ENCODE peak calls at places on chromosomes 2 and 18, in nine cellular contexts. A, M, P, Y, F, V, T, K and N are unnamed samples.

GRCh38 chr18:32300914-32301313 is 111.1 kb downstream of the MEP1B start:
- DNase-seq in A (no peak), M (no peak), P (no peak), Y (no peak), F (no peak), V (no peak), T (no peak), K (no peak), N (no peak)

GRCh38 chr2:139099721-139100120 is 319.5 kb upstream of the NXPH2 start:
- DNase-seq in A (no peak), M (no peak), P (no peak), Y (no peak), F (no peak), V (no peak), T (no peak), K (no peak), N (no peak)

GRCh38 chr18:67583621-67584020 is 67.1 kb upstream of the DSEL start:
- DNase-seq in A (no peak), M (no peak), P (no peak), Y (no peak), F (no peak), V (no peak), T (no peak), K (no peak), N (no peak)

GRCh38 chr2:232634319-232635150 is 1.1 kb downstream of the EFHD1 start:
- DNase-seq in A (no peak), M (no peak), P (no peak), Y (no peak), F (no peak), V (no peak), T (no peak), K (peak; percentile 32), N (no peak)

GRCh38 chr2:221517362-221518121 is 54.6 kb downstream of the EPHA4 start:
- DNase-seq in A (no peak), M (no peak), P (peak; percentile 8), Y (peak; percentile 81), F (peak; percentile 66), V (no peak), T (peak; percentile 57), K (peak; percentile 78), N (peak; percentile 81)

GRCh38 chr2:88180594-88181240 is 10.6 kb downstream of the THNSL2 start:
- DNase-seq in A (no peak), M (no peak), P (no peak), Y (no peak), F (no peak), V (no peak), T (no peak), K (peak; percentile 43), N (no peak)

GRCh38 chr2:16708173-16708572 is 42.5 kb upstream of the CYRIA start:
- DNase-seq in A (no peak), M (no peak), P (no peak), Y (no peak), F (no peak), V (no peak), T (no peak), K (no peak), N (no peak)

GRCh38 chr2:199273043-199273647 is 184.6 kb downstream of the SATB2 start:
- DNase-seq in A (no peak), M (no peak), P (no peak), Y (no peak), F (no peak), V (no peak), T (no peak), K (peak; percentile 86), N (no peak)

GRCh38 chr2:234161932-234162331 is 111.4 kb downstream of the SPP2 start:
- DNase-seq in A (no peak), M (no peak), P (no peak), Y (no peak), F (no peak), V (no peak), T (no peak), K (no peak), N (no peak)

GRCh38 chr18:63975632-63976031 is 5.8 kb downstream of the SERPINB8 start:
- DNase-seq in A (no peak), M (no peak), P (no peak), Y (no peak), F (no peak), V (no peak), T (no peak), K (no peak), N (no peak)

GRCh38 chr2:113187771-113188170 is 14.0 kb downstream of the PSD4 start:
- DNase-seq in A (no peak), M (no peak), P (no peak), Y (no peak), F (no peak), V (no peak), T (no peak), K (no peak), N (no peak)

GRCh38 chr2:58967736-58968135 is 726.6 kb upstream of the FANCL start:
- DNase-seq in A (no peak), M (no peak), P (no peak), Y (no peak), F (no peak), V (no peak), T (no peak), K (no peak), N (no peak)

GRCh38 chr2:54589340-54590215 is 133.5 kb downstream of the SPTBN1 start:
- DNase-seq in A (no peak), M (no peak), P (peak; percentile 41), Y (no peak), F (peak; percentile 50), V (no peak), T (no peak), K (no peak), N (no peak)

GRCh38 chr2:177225965-177226360 is 13.4 kb downstream of the HNRNPA3 start:
- DNase-seq in A (no peak), M (no peak), P (no peak), Y (no peak), F (no peak), V (no peak), T (no peak), K (no peak), N (no peak)

GRCh38 chr2:45466045-45466444 is 145.0 kb downstream of the SRBD1 start:
- DNase-seq in A (no peak), M (no peak), P (no peak), Y (no peak), F (no peak), V (no peak), T (no peak), K (no peak), N (no peak)

GRCh38 chr2:95314964-95315611 is 17.9 kb downstream of the KCNIP3 start:
- DNase-seq in A (no peak), M (no peak), P (peak; percentile 66), Y (peak; percentile 75), F (peak; percentile 9), V (no peak), T (no peak), K (no peak), N (no peak)

GRCh38 chr2:214127178-214127970 is 283.5 kb upstream of the VWC2L start:
- DNase-seq in A (no peak), M (no peak), P (no peak), Y (no peak), F (no peak), V (no peak), T (no peak), K (peak; percentile 62), N (no peak)

GRCh38 chr2:214128040-214128439 is 282.8 kb upstream of the VWC2L start:
- DNase-seq in A (no peak), M (no peak), P (no peak), Y (no peak), F (no peak), V (no peak), T (no peak), K (no peak), N (no peak)

GRCh38 chr2:214126135-214126534 is 284.7 kb upstream of the VWC2L start:
- DNase-seq in A (no peak), M (peak; percentile 5), P (no peak), Y (no peak), F (no peak), V (no peak), T (no peak), K (no peak), N (no peak)

GRCh38 chr2:214135966-214136365 is 274.9 kb upstream of the VWC2L start:
- DNase-seq in A (no peak), M (no peak), P (no peak), Y (no peak), F (no peak), V (no peak), T (no peak), K (no peak), N (no peak)

GRCh38 chr2:214130115-214130514 is 280.7 kb upstream of the VWC2L start:
- DNase-seq in A (no peak), M (no peak), P (peak; percentile 10), Y (no peak), F (no peak), V (no peak), T (no peak), K (no peak), N (no peak)
- TF ChIP-seq CTCF in A (no peak), M (no peak), P (no peak), Y (no peak), F (no peak), V (no peak), T (no peak), K (no peak), N (no peak)

GRCh38 chr18:9547767-9548166 is 66.6 kb downstream of the PPP4R1 start:
- DNase-seq in A (no peak), M (no peak), P (no peak), Y (no peak), F (no peak), V (no peak), T (no peak), K (no peak), N (no peak)
- H3K36me3 ChIP-seq in A (peaks cover 60% of the 10 kb centered on the region), M (peaks cover 19% of the 10 kb centered on the region), P (peaks cover 24% of the 10 kb centered on the region), Y (peaks cover 35% of the 10 kb centered on the region), F (peaks cover 68% of the 10 kb centered on the region), V (peaks cover 79% of the 10 kb centered on the region), T (peaks cover 12% of the 10 kb centered on the region), K (peaks cover 28% of the 10 kb centered on the region), N (peaks cover 72% of the 10 kb centered on the region)

GRCh38 chr2:237627463-237628321 is at the start of gene LRRFIP1:
- DNase-seq in A (no peak), M (no peak), P (peak; percentile 32), Y (peak; percentile 83), F (no peak), V (peak; percentile 72), T (no peak), K (no peak), N (peak; percentile 80)
- TF ChIP-seq CTCF in A (no peak), M (no peak), P (peak; percentile 19), Y (no peak), F (no peak), V (no peak), T (no peak), K (no peak), N (no peak)

DNA sequence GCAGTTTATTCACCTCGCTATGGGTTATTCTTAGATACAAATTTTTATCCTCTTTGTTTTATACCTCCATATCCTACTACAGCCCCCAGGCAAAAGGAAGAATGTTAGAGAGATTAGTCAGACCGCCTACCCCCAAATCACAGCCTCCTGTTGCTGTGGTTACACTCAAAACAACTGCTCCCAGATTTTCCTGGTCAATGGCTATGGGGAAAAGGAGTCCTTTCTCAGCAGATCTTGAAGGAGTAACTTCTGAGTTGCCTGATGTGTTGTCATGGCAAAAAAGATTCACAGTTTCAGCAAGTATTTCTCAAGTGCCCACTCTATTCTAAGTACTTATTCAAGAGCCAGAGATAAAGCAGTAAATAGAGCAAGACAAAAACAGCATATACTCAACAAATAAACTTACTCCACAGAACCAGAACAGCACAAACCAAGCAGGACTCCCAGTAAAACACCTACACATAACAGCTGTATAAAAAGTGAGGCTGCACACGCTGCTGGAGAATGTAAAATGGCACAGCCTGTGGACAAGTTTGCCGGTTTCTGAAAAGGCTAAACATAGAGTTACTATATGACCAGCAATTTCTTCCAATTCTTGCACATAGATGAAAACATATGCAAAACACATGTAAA is 104.8 kb downstream of the NOL10 start:
- DNase-seq in A (no peak), M (no peak), P (no peak), Y (no peak), F (no peak), V (no peak), T (no peak), K (peak; percentile 97), N (no peak)
- H3K36me3 ChIP-seq in A (peaks cover 4% of the 10 kb centered on the region), M (peaks cover 11% of the 10 kb centered on the region), P (peaks cover 5% of the 10 kb centered on the region), Y (peaks cover 2% of the 10 kb centered on the region), F (peaks cover 77% of the 10 kb centered on the region), V (peaks cover 68% of the 10 kb centered on the region), T (peaks cover 6% of the 10 kb centered on the region), K (peaks cover 1% of the 10 kb centered on the region), N (peaks cover 51% of the 10 kb centered on the region)